ENCODE peak calls at places on chromosomes 6 and 20, in nine cellular contexts. One of them, this sample, is unnamed.

GRCh38 chr6:140082867-140083297 is 708.4 kb upstream of the CITED2 start:
- DNase-seq in amygdala: no peak
- DNase-seq in upper lobe of right lung: no peak
- DNase-seq in AG09319: no peak
- DNase-seq in AG09309: no peak
- DNase-seq in GM12878: no peak
- DNase-seq in stimulated activated naive CD8-positive, alpha-beta T cell treated with anti-CD3 and anti-CD28 coated beads, Interleukin-15, Interleukin-2, amounts not matched to agents 100 U/mL and 50 U/mL, for 24 hours: no peak
- DNase-seq in GM23338: no peak
- DNase-seq in cerebellum: peak
- DNase-seq in this sample: no peak

GRCh38 chr6:46453221-46453620 is 38.0 kb downstream of the RCAN2 start:
- DNase-seq in amygdala: no peak
- DNase-seq in upper lobe of right lung: no peak
- DNase-seq in AG09319: peak
- DNase-seq in AG09309: peak
- DNase-seq in GM12878: no peak
- DNase-seq in stimulated activated naive CD8-positive, alpha-beta T cell treated with anti-CD3 and anti-CD28 coated beads, Interleukin-15, Interleukin-2, amounts not matched to agents 100 U/mL and 50 U/mL, for 24 hours: no peak
- DNase-seq in GM23338: no peak
- DNase-seq in cerebellum: peak
- DNase-seq in this sample: peak

GRCh38 chr6:169935861-169936260 is 184.4 kb downstream of the ERMARD start:
- DNase-seq in amygdala: no peak
- DNase-seq in upper lobe of right lung: no peak
- DNase-seq in AG09319: no peak
- DNase-seq in AG09309: no peak
- DNase-seq in GM12878: no peak
- DNase-seq in stimulated activated naive CD8-positive, alpha-beta T cell treated with anti-CD3 and anti-CD28 coated beads, Interleukin-15, Interleukin-2, amounts not matched to agents 100 U/mL and 50 U/mL, for 24 hours: no peak
- DNase-seq in GM23338: no peak
- DNase-seq in cerebellum: no peak
- DNase-seq in this sample: no peak

GRCh38 chr20:21125072-21125848 is 622 bp upstream of the KIZ start:
- DNase-seq in amygdala: peak
- DNase-seq in upper lobe of right lung: no peak
- DNase-seq in AG09319: no peak
- DNase-seq in AG09309: no peak
- DNase-seq in GM12878: no peak
- DNase-seq in stimulated activated naive CD8-positive, alpha-beta T cell treated with anti-CD3 and anti-CD28 coated beads, Interleukin-15, Interleukin-2, amounts not matched to agents 100 U/mL and 50 U/mL, for 24 hours: no peak
- DNase-seq in GM23338: peak
- DNase-seq in cerebellum: peak
- DNase-seq in this sample: peak

GRCh38 chr20:51456511-51457280 is 85.8 kb downstream of the NFATC2 start:
- DNase-seq in amygdala: peak
- DNase-seq in upper lobe of right lung: peak
- DNase-seq in AG09319: peak
- DNase-seq in AG09309: peak
- DNase-seq in GM12878: no peak
- DNase-seq in stimulated activated naive CD8-positive, alpha-beta T cell treated with anti-CD3 and anti-CD28 coated beads, Interleukin-15, Interleukin-2, amounts not matched to agents 100 U/mL and 50 U/mL, for 24 hours: peak
- DNase-seq in GM23338: peak
- DNase-seq in cerebellum: peak
- DNase-seq in this sample: peak

GRCh38 chr20:41428285-41428684 is 61.7 kb upstream of the EMILIN3 start:
- DNase-seq in amygdala: no peak
- DNase-seq in upper lobe of right lung: no peak
- DNase-seq in AG09319: no peak
- DNase-seq in AG09309: no peak
- DNase-seq in GM12878: no peak
- DNase-seq in stimulated activated naive CD8-positive, alpha-beta T cell treated with anti-CD3 and anti-CD28 coated beads, Interleukin-15, Interleukin-2, amounts not matched to agents 100 U/mL and 50 U/mL, for 24 hours: peak
- DNase-seq in GM23338: no peak
- DNase-seq in cerebellum: no peak
- DNase-seq in this sample: no peak

GRCh38 chr6:117685359-117685758 is 10.1 kb downstream of the NUS1 start:
- DNase-seq in amygdala: no peak
- DNase-seq in upper lobe of right lung: no peak
- DNase-seq in AG09319: no peak
- DNase-seq in AG09309: no peak
- DNase-seq in GM12878: no peak
- DNase-seq in stimulated activated naive CD8-positive, alpha-beta T cell treated with anti-CD3 and anti-CD28 coated beads, Interleukin-15, Interleukin-2, amounts not matched to agents 100 U/mL and 50 U/mL, for 24 hours: no peak
- DNase-seq in GM23338: no peak
- DNase-seq in cerebellum: no peak
- DNase-seq in this sample: no peak

GRCh38 chr6:52000064-52000463 is 87.3 kb downstream of the PKHD1 start:
- DNase-seq in amygdala: no peak
- DNase-seq in upper lobe of right lung: no peak
- DNase-seq in AG09319: no peak
- DNase-seq in AG09309: no peak
- DNase-seq in GM12878: no peak
- DNase-seq in stimulated activated naive CD8-positive, alpha-beta T cell treated with anti-CD3 and anti-CD28 coated beads, Interleukin-15, Interleukin-2, amounts not matched to agents 100 U/mL and 50 U/mL, for 24 hours: no peak
- DNase-seq in GM23338: no peak
- DNase-seq in cerebellum: no peak
- DNase-seq in this sample: no peak

GRCh38 chr6:170129691-170130171 is 161.1 kb downstream of the DLL1 start:
- DNase-seq in amygdala: no peak
- DNase-seq in upper lobe of right lung: peak
- DNase-seq in AG09319: no peak
- DNase-seq in AG09309: no peak
- DNase-seq in GM12878: no peak
- DNase-seq in stimulated activated naive CD8-positive, alpha-beta T cell treated with anti-CD3 and anti-CD28 coated beads, Interleukin-15, Interleukin-2, amounts not matched to agents 100 U/mL and 50 U/mL, for 24 hours: no peak
- DNase-seq in GM23338: no peak
- DNase-seq in cerebellum: no peak
- DNase-seq in this sample: peak

GRCh38 chr20:3603108-3603507 is 60.1 kb downstream of the GFRA4 start:
- DNase-seq in amygdala: no peak
- DNase-seq in upper lobe of right lung: no peak
- DNase-seq in AG09319: no peak
- DNase-seq in AG09309: no peak
- DNase-seq in GM12878: no peak
- DNase-seq in stimulated activated naive CD8-positive, alpha-beta T cell treated with anti-CD3 and anti-CD28 coated beads, Interleukin-15, Interleukin-2, amounts not matched to agents 100 U/mL and 50 U/mL, for 24 hours: no peak
- DNase-seq in GM23338: no peak
- DNase-seq in cerebellum: no peak
- DNase-seq in this sample: no peak

GRCh38 chr6:108895591-108895990 is 47.4 kb downstream of the ARMC2 start:
- DNase-seq in amygdala: no peak
- DNase-seq in upper lobe of right lung: no peak
- DNase-seq in AG09319: no peak
- DNase-seq in AG09309: no peak
- DNase-seq in GM12878: no peak
- DNase-seq in stimulated activated naive CD8-positive, alpha-beta T cell treated with anti-CD3 and anti-CD28 coated beads, Interleukin-15, Interleukin-2, amounts not matched to agents 100 U/mL and 50 U/mL, for 24 hours: no peak
- DNase-seq in GM23338: no peak
- DNase-seq in cerebellum: no peak
- DNase-seq in this sample: no peak

GRCh38 chr20:36542019-36542488 is 735 bp downstream of the MYL9 start:
- DNase-seq in amygdala: no peak
- DNase-seq in upper lobe of right lung: no peak
- DNase-seq in AG09319: no peak
- DNase-seq in AG09309: no peak
- DNase-seq in GM12878: no peak
- DNase-seq in stimulated activated naive CD8-positive, alpha-beta T cell treated with anti-CD3 and anti-CD28 coated beads, Interleukin-15, Interleukin-2, amounts not matched to agents 100 U/mL and 50 U/mL, for 24 hours: peak
- DNase-seq in GM23338: peak
- DNase-seq in cerebellum: no peak
- DNase-seq in this sample: no peak

GRCh38 chr20:21133917-21134622 is 8.2 kb downstream of the KIZ start:
- DNase-seq in amygdala: no peak
- DNase-seq in upper lobe of right lung: no peak
- DNase-seq in AG09319: no peak
- DNase-seq in AG09309: no peak
- DNase-seq in GM12878: no peak
- DNase-seq in stimulated activated naive CD8-positive, alpha-beta T cell treated with anti-CD3 and anti-CD28 coated beads, Interleukin-15, Interleukin-2, amounts not matched to agents 100 U/mL and 50 U/mL, for 24 hours: no peak
- DNase-seq in GM23338: no peak
- DNase-seq in cerebellum: no peak
- DNase-seq in this sample: no peak

GRCh38 chr6:32982084-32982701 is 13.8 kb downstream of the BRD2 start:
- DNase-seq in amygdala: no peak
- DNase-seq in upper lobe of right lung: no peak
- DNase-seq in AG09319: no peak
- DNase-seq in AG09309: no peak
- DNase-seq in GM12878: no peak
- DNase-seq in stimulated activated naive CD8-positive, alpha-beta T cell treated with anti-CD3 and anti-CD28 coated beads, Interleukin-15, Interleukin-2, amounts not matched to agents 100 U/mL and 50 U/mL, for 24 hours: no peak
- DNase-seq in GM23338: no peak
- DNase-seq in cerebellum: no peak
- DNase-seq in this sample: no peak

GRCh38 chr6:148118303-148118702 is 224.3 kb upstream of the SASH1 start:
- DNase-seq in amygdala: no peak
- DNase-seq in upper lobe of right lung: no peak
- DNase-seq in AG09319: no peak
- DNase-seq in AG09309: no peak
- DNase-seq in GM12878: no peak
- DNase-seq in stimulated activated naive CD8-positive, alpha-beta T cell treated with anti-CD3 and anti-CD28 coated beads, Interleukin-15, Interleukin-2, amounts not matched to agents 100 U/mL and 50 U/mL, for 24 hours: no peak
- DNase-seq in GM23338: no peak
- DNase-seq in cerebellum: no peak
- DNase-seq in this sample: no peak

GRCh38 chr6:47097092-47097945 is 55.2 kb upstream of the ADGRF1 start:
- DNase-seq in amygdala: peak
- DNase-seq in upper lobe of right lung: peak
- DNase-seq in AG09319: peak
- DNase-seq in AG09309: peak
- DNase-seq in GM12878: peak
- DNase-seq in stimulated activated naive CD8-positive, alpha-beta T cell treated with anti-CD3 and anti-CD28 coated beads, Interleukin-15, Interleukin-2, amounts not matched to agents 100 U/mL and 50 U/mL, for 24 hours: peak
- DNase-seq in GM23338: peak
- DNase-seq in cerebellum: peak
- DNase-seq in this sample: peak

GRCh38 chr6:134171517-134171916 is 119.1 kb upstream of the SLC2A12 start:
- DNase-seq in amygdala: no peak
- DNase-seq in upper lobe of right lung: no peak
- DNase-seq in AG09319: no peak
- DNase-seq in AG09309: no peak
- DNase-seq in GM12878: no peak
- DNase-seq in stimulated activated naive CD8-positive, alpha-beta T cell treated with anti-CD3 and anti-CD28 coated beads, Interleukin-15, Interleukin-2, amounts not matched to agents 100 U/mL and 50 U/mL, for 24 hours: no peak
- DNase-seq in GM23338: no peak
- DNase-seq in cerebellum: no peak
- DNase-seq in this sample: no peak

GRCh38 chr6:107228754-107229153 is 113.4 kb upstream of the BEND3 start:
- DNase-seq in amygdala: no peak
- DNase-seq in upper lobe of right lung: no peak
- DNase-seq in AG09319: no peak
- DNase-seq in AG09309: no peak
- DNase-seq in GM12878: no peak
- DNase-seq in stimulated activated naive CD8-positive, alpha-beta T cell treated with anti-CD3 and anti-CD28 coated beads, Interleukin-15, Interleukin-2, amounts not matched to agents 100 U/mL and 50 U/mL, for 24 hours: no peak
- DNase-seq in GM23338: no peak
- DNase-seq in cerebellum: no peak
- DNase-seq in this sample: no peak

GRCh38 chr6:36049582-36049981 is 22.0 kb downstream of the MAPK14 start:
- DNase-seq in amygdala: no peak
- DNase-seq in upper lobe of right lung: no peak
- DNase-seq in AG09319: no peak
- DNase-seq in AG09309: no peak
- DNase-seq in GM12878: no peak
- DNase-seq in stimulated activated naive CD8-positive, alpha-beta T cell treated with anti-CD3 and anti-CD28 coated beads, Interleukin-15, Interleukin-2, amounts not matched to agents 100 U/mL and 50 U/mL, for 24 hours: no peak
- DNase-seq in GM23338: no peak
- DNase-seq in cerebellum: no peak
- DNase-seq in this sample: no peak

GRCh38 chr20:1811621-1812498 is 83.3 kb upstream of the SIRPA start:
- DNase-seq in amygdala: peak
- DNase-seq in upper lobe of right lung: no peak
- DNase-seq in AG09319: no peak
- DNase-seq in AG09309: no peak
- DNase-seq in GM12878: no peak
- DNase-seq in stimulated activated naive CD8-positive, alpha-beta T cell treated with anti-CD3 and anti-CD28 coated beads, Interleukin-15, Interleukin-2, amounts not matched to agents 100 U/mL and 50 U/mL, for 24 hours: no peak
- DNase-seq in GM23338: peak
- DNase-seq in cerebellum: no peak
- DNase-seq in this sample: peak

GRCh38 chr6:143559101-143559500 is 47.6 kb upstream of the FUCA2 start:
- DNase-seq in amygdala: no peak
- DNase-seq in upper lobe of right lung: no peak
- DNase-seq in AG09319: no peak
- DNase-seq in AG09309: no peak
- DNase-seq in GM12878: no peak
- DNase-seq in stimulated activated naive CD8-positive, alpha-beta T cell treated with anti-CD3 and anti-CD28 coated beads, Interleukin-15, Interleukin-2, amounts not matched to agents 100 U/mL and 50 U/mL, for 24 hours: no peak
- DNase-seq in GM23338: no peak
- DNase-seq in cerebellum: no peak
- DNase-seq in this sample: no peak

GRCh38 chr20:48041078-48041780 is 255.9 kb upstream of the SULF2 start:
- DNase-seq in amygdala: no peak
- DNase-seq in upper lobe of right lung: no peak
- DNase-seq in AG09319: no peak
- DNase-seq in AG09309: no peak
- DNase-seq in GM12878: no peak
- DNase-seq in stimulated activated naive CD8-positive, alpha-beta T cell treated with anti-CD3 and anti-CD28 coated beads, Interleukin-15, Interleukin-2, amounts not matched to agents 100 U/mL and 50 U/mL, for 24 hours: no peak
- DNase-seq in GM23338: no peak
- DNase-seq in cerebellum: no peak
- DNase-seq in this sample: no peak

GRCh38 chr20:13430346-13431002 is 208.3 kb downstream of the TASP1 start:
- DNase-seq in amygdala: no peak
- DNase-seq in upper lobe of right lung: no peak
- DNase-seq in AG09319: no peak
- DNase-seq in AG09309: no peak
- DNase-seq in GM12878: peak
- DNase-seq in stimulated activated naive CD8-positive, alpha-beta T cell treated with anti-CD3 and anti-CD28 coated beads, Interleukin-15, Interleukin-2, amounts not matched to agents 100 U/mL and 50 U/mL, for 24 hours: peak
- DNase-seq in GM23338: no peak
- DNase-seq in cerebellum: no peak
- DNase-seq in this sample: no peak

GRCh38 chr6:3328145-3328544 is 69.4 kb downstream of the PSMG4 start:
- DNase-seq in amygdala: no peak
- DNase-seq in upper lobe of right lung: no peak
- DNase-seq in AG09319: no peak
- DNase-seq in AG09309: no peak
- DNase-seq in GM12878: no peak
- DNase-seq in stimulated activated naive CD8-positive, alpha-beta T cell treated with anti-CD3 and anti-CD28 coated beads, Interleukin-15, Interleukin-2, amounts not matched to agents 100 U/mL and 50 U/mL, for 24 hours: no peak
- DNase-seq in GM23338: no peak
- DNase-seq in cerebellum: no peak
- DNase-seq in this sample: no peak

GRCh38 chr6:14540276-14540675 is 422.7 kb downstream of the CD83 start:
- DNase-seq in amygdala: no peak
- DNase-seq in upper lobe of right lung: no peak
- DNase-seq in AG09319: no peak
- DNase-seq in AG09309: no peak
- DNase-seq in GM12878: no peak
- DNase-seq in stimulated activated naive CD8-positive, alpha-beta T cell treated with anti-CD3 and anti-CD28 coated beads, Interleukin-15, Interleukin-2, amounts not matched to agents 100 U/mL and 50 U/mL, for 24 hours: no peak
- DNase-seq in GM23338: no peak
- DNase-seq in cerebellum: peak
- DNase-seq in this sample: no peak

GRCh38 chr6:169454204-169454871 is 200.7 kb upstream of the THBS2 start:
- DNase-seq in amygdala: no peak
- DNase-seq in upper lobe of right lung: no peak
- DNase-seq in AG09319: peak
- DNase-seq in AG09309: peak
- DNase-seq in GM12878: no peak
- DNase-seq in stimulated activated naive CD8-positive, alpha-beta T cell treated with anti-CD3 and anti-CD28 coated beads, Interleukin-15, Interleukin-2, amounts not matched to agents 100 U/mL and 50 U/mL, for 24 hours: no peak
- DNase-seq in GM23338: no peak
- DNase-seq in cerebellum: no peak
- DNase-seq in this sample: no peak

GRCh38 chr20:663315-664090 is 10.5 kb upstream of the SRXN1 start:
- DNase-seq in amygdala: no peak
- DNase-seq in upper lobe of right lung: no peak
- DNase-seq in AG09319: no peak
- DNase-seq in AG09309: no peak
- DNase-seq in GM12878: no peak
- DNase-seq in stimulated activated naive CD8-positive, alpha-beta T cell treated with anti-CD3 and anti-CD28 coated beads, Interleukin-15, Interleukin-2, amounts not matched to agents 100 U/mL and 50 U/mL, for 24 hours: no peak
- DNase-seq in GM23338: peak
- DNase-seq in cerebellum: no peak
- DNase-seq in this sample: no peak